ENCODE peak calls at places on chromosomes 4 and X, in six cellular contexts. O is sigmoid colon; D is ELR; J is T-cell; U is activated CD8-positive, alpha-beta memory T cell treated with anti-CD3 and anti-CD28 coated beads, Interleukin-2, amount 50 U/mL, for 48 hours; N is sciatic nerve. H is an unnamed sample.

GRCh38 chr4:150206981-150207380 is 128.7 kb downstream of the DCLK2 start:
- DNase-seq in U (no peak), D (no peak), N (no peak), J (no peak), O (no peak), H (no peak)

GRCh38 chr4:4507923-4508322 is 33.9 kb downstream of the STX18 start:
- DNase-seq in J (no peak), D (peak), N (no peak), O (no peak), U (no peak), H (peak)

GRCh38 chr4:1862055-1862911 is 6.3 kb upstream of the LETM1 start:
- DNase-seq in O (no peak), J (no peak), N (no peak), U (peak), D (no peak), H (no peak)

GRCh38 chrX:110383414-110383813 is 24.8 kb downstream of the RTL9 start:
- DNase-seq in U (no peak), J (no peak), D (peak), O (no peak), N (no peak), H (no peak)

GRCh38 chr4:3330682-3331081 is 37.9 kb downstream of the RGS12 start:
- DNase-seq in D (no peak), O (no peak), J (no peak), N (no peak), U (peak), H (peak)

GRCh38 chr4:95050980-95051688 is 293.4 kb downstream of the BMPR1B start:
- DNase-seq in U (no peak), J (no peak), D (no peak), N (no peak), O (no peak), H (no peak)

GRCh38 chr4:128979934-128980333 is 113.4 kb downstream of the SCLT1 start:
- DNase-seq in D (peak), O (no peak), N (no peak), J (no peak), U (no peak), H (peak)

GRCh38 chr4:56655209-56655626 is 25.9 kb downstream of the HOPX start:
- DNase-seq in O (peak), N (no peak), J (no peak), D (peak), U (no peak), H (no peak)

GRCh38 chrX:123976671-123977316 is 15.3 kb downstream of the STAG2 start:
- DNase-seq in U (no peak), J (no peak), D (peak), N (no peak), O (no peak), H (peak)

GRCh38 chrX:72247206-72247944 is 8.5 kb upstream of the ERCC6L start:
- DNase-seq in J (no peak), N (no peak), U (no peak), O (no peak), D (no peak), H (peak)

GRCh38 chrX:149841929-149842328 is 39.1 kb upstream of the MAGEA8 start:
- DNase-seq in J (no peak), U (no peak), N (no peak), O (no peak), D (no peak), H (no peak)

GRCh38 chrX:149699761-149700160 is 12.1 kb upstream of the MAGEA11 start:
- DNase-seq in N (no peak), U (no peak), O (no peak), J (no peak), D (no peak), H (no peak)

GRCh38 chrX:153726286-153727107 is 1.8 kb downstream of the ABCD1 start:
- DNase-seq in D (peak), U (no peak), N (no peak), O (peak), J (peak), H (peak)

GRCh38 chrX:45849261-45849660 is 648.6 kb upstream of the DIPK2B start:
- DNase-seq in U (no peak), O (no peak), D (peak), N (no peak), J (no peak), H (peak)

GRCh38 chr4:183241322-183241640 is 78.8 kb downstream of the CLDN22 start:
- DNase-seq in O (no peak), U (no peak), D (peak), N (no peak), J (no peak), H (peak)

GRCh38 chrX:117689956-117690355 is 426.7 kb downstream of the KLHL13 start:
- DNase-seq in O (no peak), D (no peak), N (no peak), U (no peak), J (no peak), H (no peak)